ENCODE peak calls at places on chromosomes 6 and 20, in eight cellular contexts. K, T, Z, R, L, N, D and O are unnamed samples.

GRCh38 chr6:64984947-64985346 is 722.1 kb downstream of the EYS start:
- DNase-seq in R (no peak), N (no peak), L (no peak), Z (no peak), T (no peak), D (no peak), K (no peak), O (no peak)

GRCh38 chr20:33819456-33819855 is 8.3 kb downstream of the CHMP4B start:
- DNase-seq in T (no peak), D (no peak), Z (no peak), R (no peak), K (no peak), N (no peak), L (no peak), O (no peak)

GRCh38 chr6:137958809-137959565 is 91.9 kb downstream of the TNFAIP3 start:
- DNase-seq in D (no peak), K (peak), N (no peak), T (no peak), L (no peak), Z (no peak), R (no peak), O (no peak)

GRCh38 chr6:112780498-112781096 is 433.5 kb downstream of the RFPL4B start:
- DNase-seq in K (peak), N (peak), D (peak), Z (peak), R (peak), L (peak), T (peak), O (peak)

GRCh38 chr20:51752343-51752951 is 15.7 kb downstream of the ATP9A start:
- DNase-seq in T (no peak), K (peak), L (no peak), Z (no peak), D (no peak), N (peak), R (peak), O (peak)

GRCh38 chr20:51188941-51189340 is 166.0 kb upstream of the KCNG1 start:
- DNase-seq in Z (no peak), K (no peak), L (no peak), N (no peak), D (no peak), T (no peak), R (no peak), O (no peak)

GRCh38 chr6:40344566-40345185 is 242.5 kb downstream of the LRFN2 start:
- DNase-seq in D (peak), R (no peak), K (no peak), T (no peak), N (no peak), Z (no peak), L (no peak), O (no peak)

GRCh38 chr6:147530132-147531060 is 21.9 kb downstream of the SAMD5 start:
- DNase-seq in Z (no peak), K (no peak), T (peak), L (no peak), R (peak), D (no peak), N (no peak), O (no peak)

GRCh38 chr20:51586005-51586440 is 43.5 kb upstream of the NFATC2 start:
- DNase-seq in K (no peak), L (no peak), T (no peak), N (no peak), D (no peak), R (peak), Z (no peak), O (peak)

GRCh38 chr20:37810027-37810426 is 92.9 kb upstream of the VSTM2L start:
- DNase-seq in T (no peak), N (no peak), D (no peak), R (no peak), Z (no peak), L (no peak), K (no peak), O (no peak)

GRCh38 chr6:42448906-42449659 is 2.6 kb downstream of the TRERF1 start:
- DNase-seq in R (no peak), L (no peak), T (no peak), K (no peak), Z (no peak), N (no peak), D (peak), O (no peak)
- H3K4me3 ChIP-seq in R (no peak), L (no peak), T (peak), K (no peak), Z (peak), N (peak), D (no peak), O (peak)

GRCh38 chr20:50101900-50102299 is 11.1 kb downstream of the UBE2V1 start:
- DNase-seq in Z (no peak), D (no peak), K (no peak), N (no peak), R (no peak), L (no peak), T (no peak), O (no peak)
- TF ChIP-seq CTCF in Z (no peak), D (no peak), K (no peak), N (no peak), R (no peak), L (no peak), T (no peak), O (no peak)

DNA sequence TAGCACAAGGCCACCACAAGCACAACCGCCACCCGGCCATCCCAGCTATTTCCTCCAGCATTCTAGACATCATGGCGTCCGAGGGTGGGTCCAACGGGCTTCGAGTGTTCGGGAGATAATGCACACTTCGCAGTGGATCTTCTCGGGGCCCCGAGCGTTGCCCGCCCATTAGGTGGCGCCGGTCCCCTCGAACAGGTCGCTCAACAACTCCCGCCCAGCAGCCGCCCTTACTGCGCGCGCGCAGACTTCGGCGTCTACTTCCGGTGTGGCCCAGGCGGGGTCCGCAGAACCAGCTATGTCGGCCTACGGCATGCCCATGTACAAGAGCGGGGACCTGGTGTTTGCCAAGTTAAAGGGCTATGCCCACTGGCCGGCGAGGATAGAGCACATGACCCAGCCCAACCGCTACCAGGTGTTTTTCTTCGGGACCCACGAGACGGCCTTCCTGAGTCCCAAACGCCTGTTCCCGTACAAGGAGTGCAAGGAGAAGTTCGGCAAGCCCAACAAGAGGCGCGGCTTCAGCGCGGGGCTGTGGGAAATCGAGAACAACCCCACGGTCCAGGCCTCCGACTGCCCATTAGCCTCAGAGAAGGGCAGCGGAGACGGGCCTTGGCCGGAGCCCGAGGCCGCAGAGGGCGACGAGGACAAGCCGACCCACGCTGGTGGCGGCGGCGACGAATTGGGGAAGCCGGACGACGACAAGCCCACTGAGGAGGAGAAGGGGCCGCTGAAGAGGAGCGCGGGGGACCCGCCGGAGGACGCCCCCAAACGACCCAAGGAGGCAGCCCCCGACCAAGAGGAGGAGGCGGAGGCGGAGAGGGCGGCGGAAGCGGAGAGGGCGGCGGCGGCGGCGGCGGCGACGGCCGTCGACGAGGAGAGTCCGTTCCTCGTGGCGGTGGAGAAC is at the start of gene HDGFL1:
- DNase-seq in R (no peak), Z (peak), D (peak), N (no peak), L (peak), T (no peak), K (no peak), O (no peak)
- H3K4me3 ChIP-seq in R (no peak), Z (no peak), D (no peak), N (no peak), L (no peak), T (no peak), K (no peak), O (no peak)

GRCh38 chr6:142074516-142074915 is 58.2 kb upstream of the GJE1 start:
- DNase-seq in K (no peak), T (no peak), Z (no peak), D (no peak), N (no peak), R (no peak), L (no peak), O (no peak)

GRCh38 chr6:142075516-142076101 is 57.1 kb upstream of the GJE1 start:
- DNase-seq in Z (no peak), T (no peak), D (no peak), N (no peak), K (no peak), L (no peak), R (no peak), O (no peak)

DNA sequence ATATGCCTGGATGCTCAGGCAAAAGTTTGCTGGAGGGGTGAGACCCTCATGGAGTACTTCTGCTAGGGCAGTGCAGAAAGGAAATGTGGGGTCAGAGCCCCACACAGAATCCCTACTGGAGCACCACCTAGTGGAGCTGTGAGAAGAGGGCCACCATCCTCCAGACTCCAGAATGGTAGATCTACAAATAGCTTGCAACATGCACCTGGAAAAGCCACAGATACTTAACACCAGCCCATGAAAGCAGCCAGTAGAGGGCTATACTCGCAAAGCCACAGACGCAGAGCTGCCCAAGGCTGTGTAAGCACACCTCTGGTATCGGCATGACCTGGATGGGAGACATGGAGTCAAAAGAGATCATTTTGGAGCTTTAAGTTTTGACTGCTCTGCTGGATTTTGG is 60.7 kb upstream of the GJE1 start:
- DNase-seq in K (no peak), D (no peak), R (peak), N (no peak), Z (no peak), L (no peak), T (no peak), O (no peak)
- TF ChIP-seq CTCF in K (no peak), D (no peak), R (no peak), N (no peak), Z (no peak), L (no peak), T (no peak), O (no peak)

GRCh38 chr20:10673831-10674683 is at the start of gene JAG1:
- DNase-seq in L (peak), T (peak), D (peak), N (peak), Z (peak), R (peak), K (peak), O (peak)

GRCh38 chr20:10674684-10675455 is 1.1 kb upstream of the JAG1 start:
- DNase-seq in N (peak), Z (peak), R (peak), D (peak), K (peak), T (no peak), L (peak), O (peak)

GRCh38 chr20:10676518-10676917 is 2.7 kb upstream of the JAG1 start:
- DNase-seq in N (no peak), D (no peak), K (no peak), R (no peak), Z (no peak), T (no peak), L (no peak), O (no peak)

GRCh38 chr20:10673176-10673830 is 496 bp downstream of the JAG1 start:
- DNase-seq in Z (peak), K (no peak), T (no peak), L (peak), N (peak), R (no peak), D (no peak), O (no peak)

GRCh38 chr20:10675456-10675848 is 1.7 kb upstream of the JAG1 start:
- DNase-seq in T (no peak), K (no peak), D (no peak), Z (no peak), L (no peak), R (no peak), N (no peak), O (no peak)
- H3K4me3 ChIP-seq in T (peak), K (no peak), D (no peak), Z (peak), L (peak), R (peak), N (no peak), O (no peak)